ENCODE peak calls at places on chromosomes 5 and 9, in six cellular contexts. One of them, this sample, is unnamed.

GRCh38 chr9:133184971-133185370 is 21.3 kb upstream of the GBGT1 start:
- DNase-seq in foreskin fibroblast: peak
- DNase-seq in amygdala: no peak
- DNase-seq in stimulated activated CD8-positive, alpha-beta memory T cell treated with anti-CD3 and anti-CD28 coated beads, Interleukin-4, amount 100 ng/mL, for 1 hour: no peak
- DNase-seq in K562: peak
- DNase-seq in fibroblast of mammary gland: peak
- DNase-seq in this sample: peak

GRCh38 chr5:54120473-54120872 is 189.9 kb downstream of the ARL15 start:
- DNase-seq in foreskin fibroblast: no peak
- DNase-seq in fibroblast of mammary gland: no peak
- DNase-seq in amygdala: no peak
- DNase-seq in K562: no peak
- DNase-seq in stimulated activated CD8-positive, alpha-beta memory T cell treated with anti-CD3 and anti-CD28 coated beads, Interleukin-4, amount 100 ng/mL, for 1 hour: no peak
- DNase-seq in this sample: no peak

GRCh38 chr5:68192679-68193060 is 22.9 kb upstream of the PIK3R1 start:
- DNase-seq in fibroblast of mammary gland: no peak
- DNase-seq in foreskin fibroblast: no peak
- DNase-seq in amygdala: no peak
- DNase-seq in K562: no peak
- DNase-seq in stimulated activated CD8-positive, alpha-beta memory T cell treated with anti-CD3 and anti-CD28 coated beads, Interleukin-4, amount 100 ng/mL, for 1 hour: no peak
- DNase-seq in this sample: no peak

GRCh38 chr9:136916330-136917184 is 28.0 kb downstream of the FBXW5 start:
- DNase-seq in fibroblast of mammary gland: no peak
- DNase-seq in foreskin fibroblast: no peak
- DNase-seq in K562: no peak
- DNase-seq in amygdala: no peak
- DNase-seq in stimulated activated CD8-positive, alpha-beta memory T cell treated with anti-CD3 and anti-CD28 coated beads, Interleukin-4, amount 100 ng/mL, for 1 hour: no peak
- DNase-seq in this sample: no peak

GRCh38 chr9:125172351-125172750 is 17.3 kb downstream of the PPP6C start:
- DNase-seq in fibroblast of mammary gland: peak
- DNase-seq in amygdala: no peak
- DNase-seq in stimulated activated CD8-positive, alpha-beta memory T cell treated with anti-CD3 and anti-CD28 coated beads, Interleukin-4, amount 100 ng/mL, for 1 hour: no peak
- DNase-seq in foreskin fibroblast: peak
- DNase-seq in K562: no peak
- DNase-seq in this sample: no peak

GRCh38 chr5:64594601-64595518 is 89.0 kb downstream of the RGS7BP start:
- DNase-seq in fibroblast of mammary gland: no peak
- DNase-seq in foreskin fibroblast: no peak
- DNase-seq in amygdala: no peak
- DNase-seq in K562: no peak
- DNase-seq in stimulated activated CD8-positive, alpha-beta memory T cell treated with anti-CD3 and anti-CD28 coated beads, Interleukin-4, amount 100 ng/mL, for 1 hour: no peak
- DNase-seq in this sample: no peak

GRCh38 chr9:127753148-127753547 is 18.1 kb upstream of the TOR2A start:
- DNase-seq in stimulated activated CD8-positive, alpha-beta memory T cell treated with anti-CD3 and anti-CD28 coated beads, Interleukin-4, amount 100 ng/mL, for 1 hour: no peak
- DNase-seq in K562: no peak
- DNase-seq in amygdala: no peak
- DNase-seq in foreskin fibroblast: no peak
- DNase-seq in fibroblast of mammary gland: no peak
- DNase-seq in this sample: no peak

GRCh38 chr9:124849801-124850200 is 3.5 kb upstream of the WDR38 start:
- DNase-seq in stimulated activated CD8-positive, alpha-beta memory T cell treated with anti-CD3 and anti-CD28 coated beads, Interleukin-4, amount 100 ng/mL, for 1 hour: no peak
- DNase-seq in foreskin fibroblast: peak
- DNase-seq in K562: no peak
- DNase-seq in fibroblast of mammary gland: peak
- DNase-seq in amygdala: no peak
- DNase-seq in this sample: no peak

GRCh38 chr5:120866997-120867396 is 402.9 kb downstream of the PRR16 start:
- DNase-seq in K562: no peak
- DNase-seq in amygdala: no peak
- DNase-seq in foreskin fibroblast: no peak
- DNase-seq in stimulated activated CD8-positive, alpha-beta memory T cell treated with anti-CD3 and anti-CD28 coated beads, Interleukin-4, amount 100 ng/mL, for 1 hour: no peak
- DNase-seq in fibroblast of mammary gland: no peak
- DNase-seq in this sample: no peak

GRCh38 chr5:53418409-53418808 is 62.0 kb upstream of the FST start:
- DNase-seq in amygdala: no peak
- DNase-seq in foreskin fibroblast: peak
- DNase-seq in K562: no peak
- DNase-seq in fibroblast of mammary gland: peak
- DNase-seq in stimulated activated CD8-positive, alpha-beta memory T cell treated with anti-CD3 and anti-CD28 coated beads, Interleukin-4, amount 100 ng/mL, for 1 hour: no peak
- DNase-seq in this sample: no peak

GRCh38 chr5:81698806-81699205 is 52.1 kb downstream of the SSBP2 start:
- DNase-seq in fibroblast of mammary gland: no peak
- DNase-seq in stimulated activated CD8-positive, alpha-beta memory T cell treated with anti-CD3 and anti-CD28 coated beads, Interleukin-4, amount 100 ng/mL, for 1 hour: no peak
- DNase-seq in amygdala: no peak
- DNase-seq in K562: no peak
- DNase-seq in foreskin fibroblast: no peak
- DNase-seq in this sample: no peak

GRCh38 chr9:115289757-115290208 is 171.8 kb upstream of the TNC start:
- DNase-seq in amygdala: no peak
- DNase-seq in fibroblast of mammary gland: peak
- DNase-seq in stimulated activated CD8-positive, alpha-beta memory T cell treated with anti-CD3 and anti-CD28 coated beads, Interleukin-4, amount 100 ng/mL, for 1 hour: no peak
- DNase-seq in K562: no peak
- DNase-seq in foreskin fibroblast: no peak
- DNase-seq in this sample: no peak

GRCh38 chr9:14910178-14910805 is at the start of gene FREM1:
- DNase-seq in foreskin fibroblast: peak
- DNase-seq in amygdala: no peak
- DNase-seq in fibroblast of mammary gland: peak
- DNase-seq in K562: no peak
- DNase-seq in stimulated activated CD8-positive, alpha-beta memory T cell treated with anti-CD3 and anti-CD28 coated beads, Interleukin-4, amount 100 ng/mL, for 1 hour: no peak
- DNase-seq in this sample: peak

GRCh38 chr5:16992444-16992843 is 56.4 kb upstream of the MYO10 start:
- DNase-seq in fibroblast of mammary gland: no peak
- DNase-seq in foreskin fibroblast: no peak
- DNase-seq in stimulated activated CD8-positive, alpha-beta memory T cell treated with anti-CD3 and anti-CD28 coated beads, Interleukin-4, amount 100 ng/mL, for 1 hour: no peak
- DNase-seq in K562: no peak
- DNase-seq in amygdala: no peak
- DNase-seq in this sample: no peak

This sample was measured in hippocampal formation.